ENCODE peak calls at places on chromosome 11, in seven cellular contexts. K is NCI-H526, B is AML-193, L is astrocyte of the spinal cord, H is Kasumi-1, Z is NCI-H1105 treated with DMSO at 0.1 percent for 48 hours, N is fibroblast of lung. U is an unnamed sample.

GRCh38 chr11:134429104-134429503 is 17.1 kb upstream of the B3GAT1 start:
- DNase-seq in K (no peak), L (no peak), B (no peak), Z (no peak), N (no peak), H (no peak), U (no peak)

GRCh38 chr11:124075492-124075840 is 34.3 kb upstream of the OR10G7 start:
- DNase-seq in N (no peak), B (no peak), Z (no peak), H (no peak), K (no peak), L (no peak), U (no peak)

GRCh38 chr11:20457934-20458333 is 70.4 kb downstream of the PRMT3 start:
- DNase-seq in Z (no peak), B (no peak), H (no peak), L (no peak), N (no peak), K (no peak), U (no peak)

GRCh38 chr11:12160231-12160630 is 49.8 kb downstream of the MICAL2 start:
- DNase-seq in L (no peak), N (no peak), Z (no peak), H (no peak), K (no peak), B (no peak), U (no peak)

GRCh38 chr11:123561046-123561781 is 93.2 kb downstream of the SCN3B start:
- DNase-seq in B (no peak), L (peak), H (no peak), Z (peak), K (peak), N (no peak), U (no peak)

GRCh38 chr11:63573881-63574855 is 11.0 kb upstream of the PLAAT2 start:
- DNase-seq in Z (peak), H (peak), L (peak), K (no peak), B (peak), N (peak), U (peak)

GRCh38 chr11:71355266-71355665 is 92.9 kb downstream of the DHCR7 start:
- DNase-seq in K (no peak), L (no peak), B (no peak), N (no peak), Z (no peak), H (no peak), U (no peak)

GRCh38 chr11:11391796-11392195 is 38.7 kb upstream of the CSNK2A3 start:
- DNase-seq in Z (no peak), K (no peak), N (peak), L (peak), B (no peak), H (no peak), U (no peak)

GRCh38 chr11:71252782-71253730 is 679 bp upstream of the SHANK2 start:
- DNase-seq in B (no peak), N (peak), L (peak), H (no peak), K (peak), Z (no peak), U (no peak)

GRCh38 chr11:5504403-5504891 is 5.3 kb downstream of the UBQLN3 start:
- DNase-seq in H (no peak), Z (no peak), N (no peak), K (no peak), B (no peak), L (no peak), U (no peak)

GRCh38 chr11:96869207-96869606 is 479.4 kb downstream of the JRKL start:
- DNase-seq in H (no peak), K (no peak), B (no peak), N (peak), Z (no peak), L (peak), U (no peak)

GRCh38 chr11:20497124-20497792 is 102.2 kb upstream of the SLC6A5 start:
- DNase-seq in H (no peak), N (no peak), Z (no peak), B (no peak), L (no peak), K (no peak), U (no peak)

GRCh38 chr11:86346513-86346912 is 28.2 kb upstream of the CCDC81 start:
- DNase-seq in L (no peak), Z (no peak), B (no peak), N (no peak), K (no peak), H (no peak), U (no peak)

GRCh38 chr11:47182380-47182779 is 3.9 kb downstream of the PACSIN3 start:
- DNase-seq in Z (no peak), B (no peak), H (no peak), K (no peak), N (no peak), L (no peak), U (no peak)

GRCh38 chr11:1674879-1675235 is 22.1 kb upstream of the KRTAP5-6 start:
- DNase-seq in Z (no peak), L (no peak), N (no peak), H (no peak), B (no peak), K (no peak), U (no peak)

GRCh38 chr11:120228794-120229384 is 11.1 kb upstream of the POU2F3 start:
- DNase-seq in B (no peak), N (no peak), L (no peak), Z (no peak), H (no peak), K (peak), U (no peak)

GRCh38 chr11:40759341-40759740 is 700.1 kb downstream of the LRRC4C start:
- DNase-seq in N (no peak), L (no peak), Z (no peak), K (no peak), B (no peak), H (no peak), U (no peak)

U was measured in KBM-7.